ENCODE peak calls at places on chromosomes 12 and 14, in nine cellular contexts. One of them, this sample, is unnamed.

GRCh38 chr14:24298892-24299254 is 707 bp downstream of the DHRS1 start:
- DNase-seq in NB4: peak; percentile 69
- DNase-seq in esophagus squamous epithelium: no peak
- DNase-seq in cardiac muscle cell: no peak
- DNase-seq in left ventricle myocardium inferior: no peak
- DNase-seq in ovary: no peak
- DNase-seq in AG10803: peak; percentile 64
- DNase-seq in fibroblast of mammary gland: peak; percentile 76
- DNase-seq in Peyer's patch: peak; percentile 67
- DNase-seq in this sample: peak; percentile 55

GRCh38 chr12:76074701-76075336 is 9.7 kb downstream of the NAP1L1 start:
- DNase-seq in AG10803: no peak
- DNase-seq in fibroblast of mammary gland: no peak
- DNase-seq in esophagus squamous epithelium: no peak
- DNase-seq in ovary: no peak
- DNase-seq in left ventricle myocardium inferior: no peak
- DNase-seq in Peyer's patch: no peak
- DNase-seq in NB4: peak; percentile 55
- DNase-seq in cardiac muscle cell: no peak
- DNase-seq in this sample: no peak

GRCh38 chr12:24252580-24252979 is 303.1 kb upstream of the SOX5 start:
- DNase-seq in Peyer's patch: no peak
- DNase-seq in esophagus squamous epithelium: no peak
- DNase-seq in fibroblast of mammary gland: no peak
- DNase-seq in AG10803: no peak
- DNase-seq in ovary: no peak
- DNase-seq in cardiac muscle cell: peak; percentile 54
- DNase-seq in NB4: no peak
- DNase-seq in left ventricle myocardium inferior: no peak
- DNase-seq in this sample: no peak

GRCh38 chr14:49942090-49942489 is 49.2 kb downstream of the ARF6 start:
- DNase-seq in cardiac muscle cell: no peak
- DNase-seq in esophagus squamous epithelium: no peak
- DNase-seq in NB4: no peak
- DNase-seq in ovary: no peak
- DNase-seq in fibroblast of mammary gland: no peak
- DNase-seq in left ventricle myocardium inferior: no peak
- DNase-seq in Peyer's patch: no peak
- DNase-seq in AG10803: no peak
- DNase-seq in this sample: peak; percentile 41

GRCh38 chr14:90692826-90693225 is 123.4 kb downstream of the TTC7B start:
- DNase-seq in NB4: no peak
- DNase-seq in fibroblast of mammary gland: peak; percentile 55
- DNase-seq in Peyer's patch: no peak
- DNase-seq in left ventricle myocardium inferior: no peak
- DNase-seq in cardiac muscle cell: no peak
- DNase-seq in AG10803: no peak
- DNase-seq in ovary: no peak
- DNase-seq in esophagus squamous epithelium: no peak
- DNase-seq in this sample: no peak

GRCh38 chr12:75986001-75986739 is 45.4 kb downstream of the PHLDA1 start:
- DNase-seq in esophagus squamous epithelium: no peak
- DNase-seq in left ventricle myocardium inferior: no peak
- DNase-seq in fibroblast of mammary gland: no peak
- DNase-seq in cardiac muscle cell: no peak
- DNase-seq in AG10803: no peak
- DNase-seq in NB4: no peak
- DNase-seq in Peyer's patch: no peak
- DNase-seq in ovary: no peak
- DNase-seq in this sample: no peak

GRCh38 chr14:92726135-92726932 is 22.1 kb downstream of the LGMN start:
- DNase-seq in Peyer's patch: peak; percentile 90
- DNase-seq in NB4: peak; percentile 62
- DNase-seq in ovary: peak; percentile 48
- DNase-seq in esophagus squamous epithelium: no peak
- DNase-seq in fibroblast of mammary gland: peak; percentile 96
- DNase-seq in left ventricle myocardium inferior: peak; percentile 39
- DNase-seq in cardiac muscle cell: no peak
- DNase-seq in AG10803: peak; percentile 76
- DNase-seq in this sample: peak; percentile 72

GRCh38 chr14:92783813-92784431 is 10.2 kb upstream of the GOLGA5 start:
- DNase-seq in Peyer's patch: no peak
- DNase-seq in ovary: no peak
- DNase-seq in AG10803: peak; percentile 68
- DNase-seq in NB4: peak; percentile 57
- DNase-seq in fibroblast of mammary gland: peak; percentile 76
- DNase-seq in left ventricle myocardium inferior: no peak
- DNase-seq in cardiac muscle cell: peak; percentile 64
- DNase-seq in esophagus squamous epithelium: no peak
- DNase-seq in this sample: peak; percentile 80

GRCh38 chr12:120261951-120262851 is 3.3 kb downstream of the PXN start:
- DNase-seq in AG10803: no peak
- DNase-seq in Peyer's patch: peak; percentile 80
- DNase-seq in esophagus squamous epithelium: no peak
- DNase-seq in fibroblast of mammary gland: no peak
- DNase-seq in cardiac muscle cell: no peak
- DNase-seq in left ventricle myocardium inferior: no peak
- DNase-seq in NB4: no peak
- DNase-seq in ovary: peak; percentile 46
- DNase-seq in this sample: no peak

GRCh38 chr14:65850429-65851145 is 438.1 kb downstream of the FUT8 start:
- DNase-seq in AG10803: no peak
- DNase-seq in fibroblast of mammary gland: no peak
- DNase-seq in cardiac muscle cell: no peak
- DNase-seq in ovary: no peak
- DNase-seq in Peyer's patch: peak; percentile 54
- DNase-seq in NB4: no peak
- DNase-seq in esophagus squamous epithelium: no peak
- DNase-seq in left ventricle myocardium inferior: no peak
- DNase-seq in this sample: no peak

GRCh38 chr12:46471404-46471803 is 98.8 kb upstream of the SLC38A2 start:
- DNase-seq in left ventricle myocardium inferior: no peak
- DNase-seq in ovary: no peak
- DNase-seq in fibroblast of mammary gland: no peak
- DNase-seq in Peyer's patch: no peak
- DNase-seq in NB4: no peak
- DNase-seq in esophagus squamous epithelium: no peak
- DNase-seq in AG10803: no peak
- DNase-seq in cardiac muscle cell: no peak
- DNase-seq in this sample: no peak

GRCh38 chr12:46468159-46468558 is 95.6 kb upstream of the SLC38A2 start:
- DNase-seq in AG10803: no peak
- DNase-seq in esophagus squamous epithelium: no peak
- DNase-seq in cardiac muscle cell: no peak
- DNase-seq in ovary: no peak
- DNase-seq in NB4: no peak
- DNase-seq in left ventricle myocardium inferior: peak; percentile 42
- DNase-seq in Peyer's patch: peak; percentile 69
- DNase-seq in fibroblast of mammary gland: no peak
- DNase-seq in this sample: no peak

GRCh38 chr12:46470975-46471374 is 98.4 kb upstream of the SLC38A2 start:
- DNase-seq in fibroblast of mammary gland: peak; percentile 56
- DNase-seq in AG10803: no peak
- DNase-seq in esophagus squamous epithelium: no peak
- DNase-seq in ovary: no peak
- DNase-seq in left ventricle myocardium inferior: no peak
- DNase-seq in NB4: no peak
- DNase-seq in cardiac muscle cell: no peak
- DNase-seq in Peyer's patch: no peak
- DNase-seq in this sample: no peak

GRCh38 chr12:46470039-46470627 is 97.6 kb upstream of the SLC38A2 start:
- DNase-seq in Peyer's patch: peak; percentile 55
- DNase-seq in ovary: no peak
- DNase-seq in left ventricle myocardium inferior: no peak
- DNase-seq in fibroblast of mammary gland: no peak
- DNase-seq in esophagus squamous epithelium: no peak
- DNase-seq in AG10803: no peak
- DNase-seq in cardiac muscle cell: no peak
- DNase-seq in NB4: no peak
- DNase-seq in this sample: no peak

DNA sequence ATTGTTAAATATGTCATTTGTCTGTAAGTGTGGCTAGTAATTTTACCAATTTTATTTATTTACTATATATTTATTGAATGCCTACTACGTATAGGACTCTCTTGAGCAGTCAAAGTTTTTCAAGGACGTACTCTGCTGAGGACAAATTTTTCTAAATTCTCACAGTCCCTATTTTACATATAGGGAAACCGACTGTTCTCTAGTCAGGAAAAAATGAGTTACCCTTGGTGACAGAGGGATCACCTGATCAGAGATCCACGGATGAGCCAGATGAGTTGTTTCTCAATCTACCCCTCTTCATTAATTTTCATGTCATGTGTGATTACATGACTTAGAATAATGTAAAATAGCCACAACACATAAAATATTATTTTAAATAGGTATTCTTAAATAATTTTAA is 96.2 kb upstream of the SLC38A2 start:
- DNase-seq in fibroblast of mammary gland: no peak
- DNase-seq in NB4: no peak
- DNase-seq in ovary: no peak
- DNase-seq in AG10803: no peak
- DNase-seq in cardiac muscle cell: no peak
- DNase-seq in left ventricle myocardium inferior: no peak
- DNase-seq in Peyer's patch: no peak
- DNase-seq in esophagus squamous epithelium: no peak
- DNase-seq in this sample: no peak
- H3K4me3 ChIP-seq in fibroblast of mammary gland: no peak overlapping the region
- H3K4me3 ChIP-seq in NB4: no peak overlapping the region
- H3K4me3 ChIP-seq in ovary: no peak overlapping the region
- H3K4me3 ChIP-seq in AG10803: no peak overlapping the region
- H3K4me3 ChIP-seq in cardiac muscle cell: no peak overlapping the region
- H3K4me3 ChIP-seq in left ventricle myocardium inferior: no peak overlapping the region
- H3K4me3 ChIP-seq in Peyer's patch: no peak overlapping the region
- H3K4me3 ChIP-seq in esophagus squamous epithelium: no peak overlapping the region
- H3K4me3 ChIP-seq in this sample: no peak overlapping the region

GRCh38 chr12:49108958-49109404 is 1.7 kb downstream of the LMBR1L start:
- DNase-seq in ovary: peak; percentile 84
- DNase-seq in fibroblast of mammary gland: peak; percentile 57
- DNase-seq in cardiac muscle cell: no peak
- DNase-seq in left ventricle myocardium inferior: peak; percentile 50
- DNase-seq in NB4: peak; percentile 86
- DNase-seq in esophagus squamous epithelium: no peak
- DNase-seq in Peyer's patch: peak; percentile 82
- DNase-seq in AG10803: peak; percentile 52
- DNase-seq in this sample: peak; percentile 62
- H3K4me3 ChIP-seq in ovary: peak overlapping the region; percentile 95
- H3K4me3 ChIP-seq in fibroblast of mammary gland: peak overlapping the region; percentile 82
- H3K4me3 ChIP-seq in cardiac muscle cell: peak overlapping the region; percentile 73
- H3K4me3 ChIP-seq in left ventricle myocardium inferior: peak overlapping the region; percentile 100
- H3K4me3 ChIP-seq in NB4: peak overlapping the region; percentile 78
- H3K4me3 ChIP-seq in esophagus squamous epithelium: peak overlapping the region; percentile 75
- H3K4me3 ChIP-seq in Peyer's patch: peak overlapping the region; percentile 93
- H3K4me3 ChIP-seq in AG10803: peak overlapping the region; percentile 90
- H3K4me3 ChIP-seq in this sample: peak overlapping the region; percentile 90

DNA sequence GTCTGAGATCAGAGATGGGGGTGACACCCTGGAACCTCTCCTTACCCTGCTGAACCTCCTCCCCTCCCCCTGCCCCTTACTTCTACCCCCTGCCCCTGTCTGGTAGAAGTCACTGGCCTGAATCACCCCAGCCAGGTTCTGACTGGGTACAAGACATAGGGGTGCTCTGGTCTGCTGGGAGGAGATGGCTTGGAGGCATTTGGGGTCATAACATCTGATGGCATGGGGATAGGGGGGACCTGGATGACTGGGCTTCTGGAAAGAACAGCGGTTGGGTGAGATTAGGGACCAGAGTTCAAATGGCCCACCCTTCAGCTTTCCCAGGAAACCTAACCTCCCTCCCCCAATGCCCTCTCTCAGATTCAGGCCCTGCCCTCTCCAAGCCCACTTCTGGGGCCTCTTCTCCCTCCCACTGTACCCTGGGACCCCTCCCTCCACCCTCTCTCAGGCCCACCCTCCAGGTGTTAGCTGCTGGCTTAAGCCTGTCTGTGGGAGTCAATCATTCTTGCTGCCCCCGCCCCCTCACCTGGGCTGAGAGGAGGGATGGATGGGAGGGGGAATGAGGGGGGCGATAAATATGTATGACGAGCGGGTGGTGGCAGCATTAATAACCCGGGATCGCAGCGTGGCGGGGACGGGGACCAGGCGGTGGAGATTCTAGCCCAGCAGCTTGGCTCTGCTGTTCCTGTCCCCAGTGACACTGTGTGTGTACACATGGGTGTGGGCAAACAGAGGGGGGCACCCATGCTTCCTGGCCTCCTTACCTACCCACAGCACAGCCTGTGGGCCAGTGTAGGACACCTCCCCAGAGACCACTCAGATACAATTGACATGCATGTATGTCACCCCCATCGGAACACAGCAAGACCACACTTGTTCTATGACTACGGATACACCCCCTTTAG is 5.9 kb downstream of the NXPH4 start:
- DNase-seq in ovary: no peak
- DNase-seq in NB4: no peak
- DNase-seq in Peyer's patch: no peak
- DNase-seq in fibroblast of mammary gland: no peak
- DNase-seq in esophagus squamous epithelium: no peak
- DNase-seq in AG10803: no peak
- DNase-seq in left ventricle myocardium inferior: no peak
- DNase-seq in cardiac muscle cell: no peak
- DNase-seq in this sample: no peak
- H3K4me3 ChIP-seq in ovary: no peak overlapping the region
- H3K4me3 ChIP-seq in NB4: no peak overlapping the region
- H3K4me3 ChIP-seq in Peyer's patch: no peak overlapping the region
- H3K4me3 ChIP-seq in fibroblast of mammary gland: no peak overlapping the region
- H3K4me3 ChIP-seq in esophagus squamous epithelium: no peak overlapping the region
- H3K4me3 ChIP-seq in AG10803: no peak overlapping the region
- H3K4me3 ChIP-seq in left ventricle myocardium inferior: no peak overlapping the region
- H3K4me3 ChIP-seq in cardiac muscle cell: no peak overlapping the region
- H3K4me3 ChIP-seq in this sample: no peak overlapping the region

GRCh38 chr14:103690332-103690731 is 24.9 kb downstream of the XRCC3 start:
- DNase-seq in AG10803: no peak
- DNase-seq in NB4: no peak
- DNase-seq in Peyer's patch: no peak
- DNase-seq in cardiac muscle cell: no peak
- DNase-seq in left ventricle myocardium inferior: no peak
- DNase-seq in ovary: peak; percentile 31
- DNase-seq in fibroblast of mammary gland: no peak
- DNase-seq in esophagus squamous epithelium: no peak
- DNase-seq in this sample: no peak

GRCh38 chr14:103688441-103688840 is 26.8 kb downstream of the XRCC3 start:
- DNase-seq in ovary: peak; percentile 17
- DNase-seq in left ventricle myocardium inferior: no peak
- DNase-seq in AG10803: no peak
- DNase-seq in esophagus squamous epithelium: no peak
- DNase-seq in fibroblast of mammary gland: no peak
- DNase-seq in cardiac muscle cell: no peak
- DNase-seq in Peyer's patch: no peak
- DNase-seq in NB4: no peak
- DNase-seq in this sample: no peak

GRCh38 chr14:103686831-103687485 is 28.3 kb downstream of the XRCC3 start:
- DNase-seq in AG10803: peak; percentile 32
- DNase-seq in left ventricle myocardium inferior: no peak
- DNase-seq in NB4: no peak
- DNase-seq in ovary: peak; percentile 43
- DNase-seq in esophagus squamous epithelium: no peak
- DNase-seq in Peyer's patch: no peak
- DNase-seq in fibroblast of mammary gland: no peak
- DNase-seq in cardiac muscle cell: no peak
- DNase-seq in this sample: peak; percentile 13

GRCh38 chr14:103687712-103688111 is 27.5 kb downstream of the XRCC3 start:
- DNase-seq in esophagus squamous epithelium: no peak
- DNase-seq in ovary: no peak
- DNase-seq in left ventricle myocardium inferior: no peak
- DNase-seq in cardiac muscle cell: no peak
- DNase-seq in AG10803: no peak
- DNase-seq in Peyer's patch: no peak
- DNase-seq in NB4: no peak
- DNase-seq in fibroblast of mammary gland: no peak
- DNase-seq in this sample: no peak

GRCh38 chr14:103688906-103689902 is 26.0 kb downstream of the XRCC3 start:
- DNase-seq in Peyer's patch: peak; percentile 70
- DNase-seq in fibroblast of mammary gland: peak; percentile 58
- DNase-seq in AG10803: no peak
- DNase-seq in NB4: no peak
- DNase-seq in cardiac muscle cell: no peak
- DNase-seq in left ventricle myocardium inferior: peak; percentile 67
- DNase-seq in ovary: peak; percentile 81
- DNase-seq in esophagus squamous epithelium: no peak
- DNase-seq in this sample: peak; percentile 74
- H3K4me3 ChIP-seq in Peyer's patch: no peak overlapping the region
- H3K4me3 ChIP-seq in fibroblast of mammary gland: no peak overlapping the region
- H3K4me3 ChIP-seq in AG10803: no peak overlapping the region
- H3K4me3 ChIP-seq in NB4: no peak overlapping the region
- H3K4me3 ChIP-seq in cardiac muscle cell: no peak overlapping the region
- H3K4me3 ChIP-seq in left ventricle myocardium inferior: no peak overlapping the region
- H3K4me3 ChIP-seq in ovary: no peak overlapping the region
- H3K4me3 ChIP-seq in esophagus squamous epithelium: no peak overlapping the region
- H3K4me3 ChIP-seq in this sample: no peak overlapping the region

This sample was measured in fibroblast of the aortic adventitia.